ENCODE peak calls at places on chromosomes 4 and X, in five cellular contexts. B is stimulated activated CD4-positive, alpha-beta T cell treated with anti-CD3 and anti-CD28 coated beads, Interleukin-1b, Interleukin-23, amount 100 ng/mL, for 24 hours; O is fibroblast of lung; D is NCI-H2081; N is endothelial cell. S is an unnamed sample.

GRCh38 chr4:137703225-137703624 is 170.9 kb upstream of the PCDH18 start:
- DNase-seq in N (no peak), D (peak), B (no peak), O (no peak), S (peak)

GRCh38 chrX:123993326-123993725 is 31.8 kb downstream of the STAG2 start:
- DNase-seq in O (peak), B (no peak), N (no peak), D (no peak), S (peak)

GRCh38 chr4:89823416-89823815 is 13.5 kb downstream of the SNCA start:
- DNase-seq in D (no peak), B (no peak), N (no peak), O (peak), S (no peak)

GRCh38 chrX:149837639-149838038 is 43.3 kb upstream of the MAGEA8 start:
- DNase-seq in O (no peak), N (no peak), B (no peak), D (no peak), S (no peak)

GRCh38 chrX:67612231-67612630 is 68.4 kb downstream of the AR start:
- DNase-seq in B (no peak), D (no peak), O (peak), N (no peak), S (no peak)

GRCh38 chr4:178917756-178918155 is 1475.5 kb upstream of the AGA start:
- DNase-seq in B (no peak), D (no peak), N (no peak), O (no peak), S (peak)

GRCh38 chr4:42643685-42644084 is 13.2 kb downstream of the ATP8A1 start:
- DNase-seq in N (no peak), B (no peak), O (no peak), D (no peak), S (no peak)

GRCh38 chr4:185398618-185399017 is 2.0 kb downstream of the ANKRD37 start:
- DNase-seq in D (no peak), N (no peak), O (no peak), B (no peak), S (no peak)